ENCODE peak calls at places on chromosomes 5 and 9, in six cellular contexts. L is tibial artery, X is cardiac fibroblast, S is BJ, T is GM12865, Z is HFF-Myc. W is an unnamed sample.

GRCh38 chr5:68171101-68171558 is 44.4 kb upstream of the PIK3R1 start:
- DNase-seq in L (peak; percentile 89), X (peak; percentile 67), T (no peak), Z (no peak), S (peak; percentile 2), W (peak; percentile 65)

GRCh38 chr5:36741138-36741537 is 134.7 kb downstream of the SLC1A3 start:
- DNase-seq in S (no peak), Z (no peak), L (no peak), T (no peak), X (peak; percentile 77), W (no peak)

GRCh38 chr5:1343931-1344901 is 683 bp downstream of the CLPTM1L start:
- DNase-seq in L (no peak), T (peak; percentile 26), X (no peak), Z (no peak), S (no peak), W (no peak)

GRCh38 chr5:160036243-160036642 is 27.3 kb downstream of the TTC1 start:
- DNase-seq in X (no peak), S (no peak), Z (no peak), T (no peak), L (no peak), W (no peak)

GRCh38 chr5:135843571-135844337 is 9.3 kb downstream of the SLC25A48 start:
- DNase-seq in Z (no peak), S (no peak), X (no peak), T (no peak), L (no peak), W (no peak)

GRCh38 chr5:81778642-81779041 is 27.7 kb upstream of the SSBP2 start:
- DNase-seq in S (no peak), L (no peak), Z (no peak), T (peak; percentile 21), X (peak; percentile 43), W (peak; percentile 51)

GRCh38 chr5:31864015-31864414 is 225.1 kb downstream of the PDZD2 start:
- DNase-seq in Z (no peak), X (no peak), S (no peak), L (no peak), T (no peak), W (no peak)

GRCh38 chr5:141477815-141478214 is 2.0 kb downstream of the PCDHGC3 start:
- DNase-seq in S (no peak), T (no peak), Z (no peak), X (no peak), L (no peak), W (no peak)

GRCh38 chr5:167653645-167654106 is 637.8 kb upstream of the WWC1 start:
- DNase-seq in Z (no peak), S (no peak), T (no peak), L (no peak), X (no peak), W (peak; percentile 43)

GRCh38 chr9:36843964-36844363 is 190.1 kb downstream of the PAX5 start:
- DNase-seq in L (no peak), T (peak; percentile 37), X (no peak), S (no peak), Z (no peak), W (no peak)

GRCh38 chr5:118008779-118009178 is 979.6 kb downstream of the DTWD2 start:
- DNase-seq in X (no peak), L (no peak), S (no peak), Z (no peak), T (no peak), W (no peak)

GRCh38 chr5:135706893-135707292 is 127.6 kb upstream of the SLC25A48 start:
- DNase-seq in T (no peak), Z (no peak), X (no peak), L (no peak), S (no peak), W (no peak)

GRCh38 chr5:117701067-117701466 is 1126.4 kb upstream of the SEMA6A start:
- DNase-seq in L (no peak), Z (no peak), X (peak; percentile 40), S (no peak), T (no peak), W (no peak)

GRCh38 chr9:6214903-6215302 is 704 bp upstream of the IL33 start:
- DNase-seq in X (peak; percentile 82), Z (no peak), L (no peak), T (no peak), S (no peak), W (no peak)

GRCh38 chr9:122179690-122180074 is 20.0 kb downstream of the MORN5 start:
- DNase-seq in Z (no peak), L (no peak), T (no peak), X (peak; percentile 25), S (no peak), W (no peak)

GRCh38 chr5:10860645-10861455 is 99.8 kb upstream of the DAP start:
- DNase-seq in S (peak; percentile 57), T (no peak), X (no peak), L (no peak), Z (no peak), W (peak; percentile 53)

GRCh38 chr9:117725426-117725887 is 21.3 kb downstream of the TLR4 start:
- DNase-seq in T (no peak), X (peak; percentile 59), L (peak; percentile 37), S (no peak), Z (no peak), W (no peak)

GRCh38 chr9:135068776-135069415 is 18.6 kb upstream of the OLFM1 start:
- DNase-seq in X (no peak), T (no peak), Z (no peak), L (no peak), S (no peak), W (no peak)

GRCh38 chr9:135067091-135067710 is 20.3 kb upstream of the OLFM1 start:
- DNase-seq in S (no peak), T (no peak), L (no peak), X (no peak), Z (no peak), W (no peak)

GRCh38 chr9:135070198-135070951 is 17.1 kb upstream of the OLFM1 start:
- DNase-seq in L (no peak), T (no peak), X (no peak), S (no peak), Z (no peak), W (no peak)

GRCh38 chr9:135070964-135071735 is 16.3 kb upstream of the OLFM1 start:
- DNase-seq in X (no peak), S (no peak), Z (no peak), T (no peak), L (no peak), W (no peak)

DNA sequence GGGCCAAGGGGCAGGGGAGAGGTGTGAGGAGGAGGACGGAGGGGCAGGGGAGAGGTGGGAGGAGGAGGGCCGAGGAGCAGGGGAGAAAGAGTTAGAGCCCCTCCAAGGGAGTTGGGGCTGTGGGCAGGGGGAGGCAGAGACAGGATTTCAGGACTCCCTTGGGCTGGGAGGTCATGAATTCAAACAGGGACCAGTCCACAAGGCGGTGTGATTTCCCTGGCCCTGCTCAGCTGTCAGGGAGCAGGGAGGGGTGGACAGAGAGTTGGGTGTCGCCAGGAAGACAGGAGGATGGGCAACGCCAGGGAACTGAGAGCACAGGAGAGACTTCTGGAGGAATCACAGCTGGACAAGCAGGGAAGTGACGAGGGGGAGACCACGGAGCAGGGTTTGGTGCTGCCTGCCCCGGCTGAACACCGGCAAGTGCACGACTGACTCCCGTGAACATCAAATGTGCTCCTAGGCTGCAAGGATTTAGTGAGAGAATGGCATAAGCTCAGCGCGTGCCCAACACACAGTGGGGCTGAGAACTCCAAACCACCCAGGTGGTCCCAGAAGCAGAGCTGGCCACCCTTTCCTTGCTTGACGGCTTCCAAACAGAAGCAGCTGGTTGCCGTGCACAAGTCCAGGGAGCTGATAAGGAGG is 17.8 kb upstream of the OLFM1 start:
- DNase-seq in Z (no peak), S (no peak), T (no peak), X (no peak), L (no peak), W (no peak)
- H3K4me3 ChIP-seq in Z (no peak overlapping the region), S (no peak overlapping the region), T (no peak overlapping the region), X (no peak overlapping the region), L (no peak overlapping the region), W (no peak overlapping the region)

GRCh38 chr9:99889120-99889519 is 17.3 kb upstream of the STX17 start:
- DNase-seq in S (no peak), X (no peak), Z (no peak), T (peak; percentile 24), L (no peak), W (no peak)
- TF ChIP-seq CTCF in S (no peak), X (no peak), Z (no peak), T (peak; percentile 20), L (no peak), W (no peak)

GRCh38 chr9:108049026-108049591 is 559.5 kb upstream of the KLF4 start:
- DNase-seq in X (peak; percentile 80), T (no peak), Z (peak; percentile 89), S (peak; percentile 94), L (no peak), W (peak; percentile 95)
- H3K4me3 ChIP-seq in X (no peak overlapping the region), T (no peak overlapping the region), Z (no peak overlapping the region), S (no peak overlapping the region), L (no peak overlapping the region), W (no peak overlapping the region)

GRCh38 chr5:103942587-103943186 is 380.1 kb upstream of the NUDT12 start:
- DNase-seq in Z (no peak), S (no peak), X (no peak), T (no peak), L (no peak), W (no peak)
- TF ChIP-seq CTCF in Z (no peak), S (peak; percentile 9), X (no peak), T (no peak), L (no peak), W (no peak)

GRCh38 chr5:54315736-54316135 is 5.4 kb upstream of the ARL15 start:
- DNase-seq in X (no peak), S (no peak), Z (no peak), T (no peak), L (no peak), W (no peak)
- H3K4me3 ChIP-seq in X (no peak overlapping the region), S (no peak overlapping the region), Z (no peak overlapping the region), T (no peak overlapping the region), L (no peak overlapping the region), W (no peak overlapping the region)